ENCODE peak calls at places on chromosomes 6 and 20, in nine cellular contexts. J, E, A, Z, T, L, N, Y and O are unnamed samples.

GRCh38 chr6:92784235-92784634 is 635.1 kb downstream of the EPHA7 start:
- DNase-seq in A (no peak), Z (no peak), E (no peak), Y (no peak), J (no peak), T (no peak), L (no peak), N (no peak), O (no peak)

GRCh38 chr6:84862843-84863242 is 98.4 kb upstream of the TBX18 start:
- DNase-seq in J (no peak), T (no peak), L (no peak), A (no peak), N (no peak), Z (no peak), E (no peak), Y (no peak), O (no peak)

GRCh38 chr20:38757145-38757800 is 9.0 kb downstream of the ACTR5 start:
- DNase-seq in J (no peak), Y (no peak), A (no peak), L (no peak), T (peak; percentile 54), E (no peak), N (no peak), Z (no peak), O (no peak)

GRCh38 chr6:157761331-157761921 is 61.6 kb upstream of the SNX9 start:
- DNase-seq in E (peak; percentile 37), N (peak; percentile 90), J (peak; percentile 45), A (peak; percentile 89), Z (no peak), T (no peak), L (no peak), Y (no peak), O (no peak)

GRCh38 chr20:2984956-2985661 is 58.3 kb upstream of the GNRH2 start:
- DNase-seq in A (peak; percentile 66), J (peak; percentile 35), N (peak; percentile 79), Y (peak; percentile 6), E (no peak), T (no peak), L (no peak), Z (no peak), O (peak; percentile 59)

GRCh38 chr20:4134355-4134834 is 119.0 kb upstream of the RNF24 start:
- DNase-seq in L (no peak), Y (no peak), J (no peak), A (no peak), N (no peak), Z (no peak), E (no peak), T (no peak), O (no peak)

GRCh38 chr6:93794161-93794560 is 374.8 kb upstream of the EPHA7 start:
- DNase-seq in A (no peak), N (no peak), L (no peak), J (no peak), Z (no peak), E (no peak), Y (no peak), T (no peak), O (no peak)

GRCh38 chr6:163293286-163293685 is 121.2 kb upstream of the QKI start:
- DNase-seq in N (no peak), Z (no peak), Y (no peak), E (no peak), A (no peak), J (no peak), T (no peak), L (no peak), O (no peak)

GRCh38 chr6:116840091-116840490 is 11.2 kb upstream of the GPRC6A start:
- DNase-seq in Y (no peak), E (no peak), Z (no peak), A (peak; percentile 66), N (peak; percentile 75), J (peak; percentile 39), L (no peak), T (no peak), O (no peak)

GRCh38 chr6:4941782-4942672 is 61.8 kb downstream of the RPP40 start:
- DNase-seq in Y (peak; percentile 65), Z (no peak), L (no peak), T (peak; percentile 5), N (peak; percentile 97), J (peak; percentile 94), A (peak; percentile 96), E (peak; percentile 42), O (no peak)

GRCh38 chr6:97524846-97525245 is 241.8 kb upstream of the MMS22L start:
- DNase-seq in Z (peak; percentile 6), E (no peak), Y (peak; percentile 56), N (peak; percentile 8), J (no peak), T (no peak), A (no peak), L (no peak), O (no peak)

GRCh38 chr6:46290435-46290834 is 119.7 kb upstream of the ENPP5 start:
- DNase-seq in L (no peak), Y (no peak), T (peak; percentile 46), Z (no peak), J (no peak), E (no peak), N (peak; percentile 16), A (peak; percentile 16), O (no peak)

GRCh38 chr6:167687035-167687720 is 139.5 kb upstream of the AFDN start:
- DNase-seq in A (no peak), T (no peak), Y (peak; percentile 20), J (no peak), Z (no peak), E (no peak), N (no peak), L (no peak), O (no peak)

GRCh38 chr20:815914-816606 is 17.5 kb upstream of the FAM110A start:
- DNase-seq in L (peak; percentile 52), Z (peak; percentile 63), J (no peak), E (peak; percentile 72), Y (peak; percentile 56), T (no peak), A (peak; percentile 18), N (peak; percentile 18), O (peak; percentile 85)

GRCh38 chr20:54856202-54856601 is 380.8 kb downstream of the DOK5 start:
- DNase-seq in E (no peak), N (no peak), L (no peak), J (no peak), Z (no peak), Y (no peak), T (no peak), A (no peak), O (no peak)

GRCh38 chr6:23027281-23027680 is 457.9 kb downstream of the HDGFL1 start:
- DNase-seq in A (no peak), J (no peak), T (no peak), L (no peak), E (no peak), Z (no peak), Y (peak; percentile 40), N (peak; percentile 12), O (no peak)

GRCh38 chr20:62900692-62901584 is 25.4 kb downstream of the DIDO1 start:
- DNase-seq in E (peak; percentile 57), J (no peak), A (no peak), Y (no peak), T (no peak), Z (no peak), N (peak; percentile 23), L (no peak), O (peak; percentile 76)

GRCh38 chr6:154986787-154987235 is 8.3 kb upstream of the TIAM2 start:
- DNase-seq in E (peak; percentile 73), Z (no peak), L (no peak), Y (no peak), N (peak; percentile 68), A (peak; percentile 58), T (no peak), J (no peak), O (no peak)

GRCh38 chr6:94052754-94053153 is 633.4 kb upstream of the EPHA7 start:
- DNase-seq in J (no peak), Z (no peak), A (no peak), N (no peak), E (no peak), Y (no peak), T (no peak), L (no peak), O (no peak)

GRCh38 chr6:84791233-84791632 is 26.8 kb upstream of the TBX18 start:
- DNase-seq in A (no peak), Y (no peak), T (peak; percentile 71), J (no peak), E (no peak), L (no peak), N (no peak), Z (no peak), O (no peak)

GRCh38 chr6:21952367-21952766 is 344.5 kb downstream of the PRL start:
- DNase-seq in J (no peak), L (no peak), A (no peak), N (no peak), Y (no peak), T (no peak), E (no peak), Z (no peak), O (no peak)

GRCh38 chr6:111852704-111853103 is 20.5 kb downstream of the FYN start:
- DNase-seq in N (peak; percentile 14), E (no peak), L (no peak), J (peak; percentile 63), A (no peak), Z (no peak), Y (peak; percentile 13), T (no peak), O (peak; percentile 38)

GRCh38 chr20:4524307-4524706 is 197.4 kb upstream of the PRND start:
- DNase-seq in Y (no peak), L (no peak), N (no peak), Z (no peak), T (no peak), A (no peak), E (no peak), J (no peak), O (no peak)

GRCh38 chr6:70874181-70874913 is 82.5 kb downstream of the B3GAT2 start:
- DNase-seq in Y (no peak), T (no peak), E (no peak), Z (no peak), N (no peak), L (no peak), J (no peak), A (no peak), O (no peak)

GRCh38 chr6:130991422-130992144 is 71.5 kb downstream of the EPB41L2 start:
- DNase-seq in J (no peak), N (no peak), E (no peak), Z (no peak), Y (no peak), T (no peak), A (no peak), L (no peak), O (no peak)

GRCh38 chr20:3330046-3330741 is 77.3 kb downstream of the DNAAF9 start:
- DNase-seq in Z (no peak), N (no peak), E (no peak), T (no peak), L (no peak), A (no peak), Y (peak; percentile 83), J (peak; percentile 12), O (no peak)

GRCh38 chr6:73782911-73783310 is 86.9 kb downstream of the CD109 start:
- DNase-seq in L (no peak), Z (no peak), E (no peak), N (no peak), Y (no peak), A (no peak), J (no peak), T (no peak), O (no peak)